ENCODE peak calls at places on chromosomes 2 and 18, in seven cellular contexts. Q is naive thymus-derived CD4-positive, alpha-beta T cell; C is sigmoid colon; F is Panc1; A is K562; O is CD4-positive, alpha-beta T cell; B is heart left ventricle. E is an unnamed sample.

GRCh38 chr2:217218269-217219140 is 358.6 kb upstream of the TNP1 start:
- DNase-seq in O (no peak), F (no peak), C (no peak), Q (no peak), B (no peak), A (peak), E (no peak)

GRCh38 chr2:189347540-189347939 is 93.7 kb upstream of the WDR75 start:
- DNase-seq in B (peak), A (peak), Q (peak), C (no peak), F (no peak), O (peak), E (no peak)

GRCh38 chr2:204583773-204584172 is 38.5 kb downstream of the PARD3B start:
- DNase-seq in Q (no peak), B (no peak), A (no peak), O (no peak), C (no peak), F (no peak), E (no peak)

GRCh38 chr2:134074619-134075018 is 179.3 kb upstream of the MGAT5 start:
- DNase-seq in A (no peak), B (no peak), C (no peak), F (no peak), O (no peak), Q (no peak), E (no peak)

GRCh38 chr2:218282173-218282991 is 9.9 kb downstream of the TMBIM1 start:
- DNase-seq in F (no peak), Q (no peak), O (no peak), B (no peak), A (no peak), C (peak), E (peak)

GRCh38 chr2:184455616-184456015 is 142.7 kb upstream of the ZNF804A start:
- DNase-seq in A (no peak), F (no peak), O (no peak), B (no peak), C (no peak), Q (no peak), E (no peak)

GRCh38 chr2:43333096-43333655 is 106.8 kb upstream of the ZFP36L2 start:
- DNase-seq in C (no peak), O (no peak), B (no peak), A (no peak), F (no peak), Q (no peak), E (no peak)

GRCh38 chr2:7795358-7796199 is 878.4 kb downstream of the RNF144A start:
- DNase-seq in F (no peak), O (no peak), Q (no peak), A (no peak), C (no peak), B (no peak), E (no peak)

GRCh38 chr2:149448315-149448714 is 117.9 kb downstream of the LYPD6 start:
- DNase-seq in B (no peak), C (no peak), F (no peak), O (no peak), A (no peak), Q (no peak), E (no peak)

GRCh38 chr2:46481541-46482193 is 2.3 kb downstream of the TMEM247 start:
- DNase-seq in C (no peak), O (no peak), Q (no peak), A (no peak), F (no peak), B (no peak), E (no peak)

GRCh38 chr2:186349508-186349907 is 136.6 kb upstream of the ZC3H15 start:
- DNase-seq in O (no peak), F (peak), Q (no peak), C (no peak), A (no peak), B (no peak), E (no peak)

GRCh38 chr18:44903327-44903726 is 222.6 kb downstream of the SETBP1 start:
- DNase-seq in F (no peak), Q (no peak), O (no peak), C (no peak), B (no peak), A (no peak), E (no peak)

GRCh38 chr2:99545066-99545465 is 55.2 kb upstream of the REV1 start:
- DNase-seq in B (no peak), F (no peak), A (no peak), O (no peak), C (no peak), Q (no peak), E (no peak)

GRCh38 chr18:51617572-51618260 is 420.2 kb upstream of the MEX3C start:
- DNase-seq in C (no peak), O (no peak), Q (no peak), F (no peak), A (no peak), B (no peak), E (no peak)

GRCh38 chr2:106941372-106941993 is 55.5 kb upstream of the ST6GAL2 start:
- DNase-seq in C (no peak), B (no peak), A (no peak), Q (no peak), O (no peak), F (no peak), E (no peak)

GRCh38 chr2:106948550-106948949 is 62.6 kb upstream of the ST6GAL2 start:
- DNase-seq in O (no peak), C (no peak), F (no peak), B (no peak), A (no peak), Q (no peak), E (no peak)

DNA sequence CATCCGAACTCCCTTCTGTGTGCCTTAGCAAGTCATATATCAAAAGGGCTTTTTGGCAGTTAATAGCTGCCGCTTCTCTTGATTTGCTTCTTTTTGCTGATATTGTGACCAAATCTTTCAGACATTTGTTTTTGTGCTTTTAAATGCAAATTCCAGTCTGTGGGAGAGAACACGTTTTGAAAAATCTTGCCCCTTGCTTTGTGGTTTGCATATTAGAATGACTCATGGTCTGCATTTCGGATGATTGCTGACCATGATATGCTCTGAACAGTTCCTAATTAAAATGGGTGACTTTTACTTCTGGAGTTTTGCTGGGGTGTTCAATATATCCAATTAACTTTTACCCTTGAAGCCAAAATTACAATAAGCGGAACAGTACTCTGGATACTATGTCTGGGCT is 58.3 kb upstream of the ST6GAL2 start:
- DNase-seq in O (no peak), Q (no peak), C (no peak), A (no peak), B (no peak), F (no peak), E (no peak)
- H3K27ac ChIP-seq in O (no peak), Q (no peak), C (no peak), A (no peak), B (no peak), F (no peak), E (no peak)

DNA sequence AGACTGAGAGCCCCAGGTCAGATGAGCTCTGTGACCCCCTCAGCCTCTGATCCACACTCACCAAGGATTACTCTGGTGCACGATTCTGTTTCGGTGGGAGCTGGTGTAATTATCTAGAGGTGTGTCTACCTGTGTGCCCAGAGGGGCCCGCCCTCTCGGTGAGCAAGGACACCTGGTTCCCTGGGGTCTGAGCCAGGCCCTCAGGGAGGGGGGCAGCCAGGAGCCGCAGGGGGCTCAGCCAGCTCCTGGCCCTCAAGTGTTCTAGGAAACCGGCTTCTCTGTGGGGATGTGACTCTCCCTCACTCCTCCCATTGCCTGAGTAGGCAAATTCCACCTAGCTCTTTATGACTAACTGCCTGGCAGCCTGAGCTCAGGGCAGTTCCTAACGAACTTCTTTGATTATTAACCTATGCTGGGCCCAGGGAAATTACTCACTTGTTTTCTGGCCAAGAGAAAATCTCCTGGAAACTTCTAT is 17.4 kb downstream of the AGAP1 start:
- DNase-seq in A (no peak), B (no peak), C (no peak), F (no peak), Q (no peak), O (no peak), E (no peak)
- H3K27ac ChIP-seq in A (no peak), B (no peak), C (no peak), F (peak), Q (no peak), O (no peak), E (no peak)

GRCh38 chr2:152433814-152434213 is 98.8 kb downstream of the FMNL2 start:
- DNase-seq in O (no peak), C (no peak), F (no peak), B (no peak), A (no peak), Q (no peak), E (no peak)

GRCh38 chr2:152432206-152432653 is 97.3 kb downstream of the FMNL2 start:
- DNase-seq in Q (no peak), O (no peak), F (no peak), A (no peak), B (peak), C (no peak), E (no peak)

GRCh38 chr2:152433289-152433688 is 98.3 kb downstream of the FMNL2 start:
- DNase-seq in Q (no peak), F (no peak), B (no peak), O (no peak), C (no peak), A (no peak), E (no peak)

GRCh38 chr2:152432765-152433164 is 97.8 kb downstream of the FMNL2 start:
- DNase-seq in B (no peak), O (no peak), A (no peak), C (no peak), F (no peak), Q (no peak), E (no peak)

GRCh38 chr2:152431370-152432098 is 96.6 kb downstream of the FMNL2 start:
- DNase-seq in A (no peak), Q (no peak), B (no peak), F (no peak), O (no peak), C (no peak), E (no peak)
- H3K27ac ChIP-seq in A (no peak), Q (no peak), B (peak), F (no peak), O (no peak), C (no peak), E (peak)

DNA sequence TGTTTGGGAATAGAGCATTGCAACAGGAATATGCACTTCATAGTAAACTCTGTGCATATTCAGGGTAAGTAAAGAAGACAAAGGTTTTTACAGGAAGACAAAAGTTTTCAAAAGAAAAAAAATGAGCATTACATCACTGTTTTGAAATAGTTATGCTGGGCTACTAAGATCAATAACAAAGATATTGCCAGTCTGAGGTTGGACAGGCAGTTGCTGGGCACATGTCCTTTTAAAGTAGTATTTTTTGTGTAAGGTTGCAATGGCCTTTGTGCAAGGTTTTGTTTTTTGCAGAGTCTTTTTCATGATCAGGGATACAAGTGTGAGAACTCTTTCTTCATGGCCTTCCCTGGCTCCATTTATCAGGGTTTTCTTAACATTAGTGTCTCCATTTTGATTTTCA is 16.2 kb downstream of the IL1B start:
- DNase-seq in O (no peak), B (no peak), A (no peak), Q (no peak), C (no peak), F (no peak), E (no peak)
- H3K27ac ChIP-seq in O (no peak), B (no peak), A (no peak), Q (no peak), C (no peak), F (no peak), E (no peak)

DNA sequence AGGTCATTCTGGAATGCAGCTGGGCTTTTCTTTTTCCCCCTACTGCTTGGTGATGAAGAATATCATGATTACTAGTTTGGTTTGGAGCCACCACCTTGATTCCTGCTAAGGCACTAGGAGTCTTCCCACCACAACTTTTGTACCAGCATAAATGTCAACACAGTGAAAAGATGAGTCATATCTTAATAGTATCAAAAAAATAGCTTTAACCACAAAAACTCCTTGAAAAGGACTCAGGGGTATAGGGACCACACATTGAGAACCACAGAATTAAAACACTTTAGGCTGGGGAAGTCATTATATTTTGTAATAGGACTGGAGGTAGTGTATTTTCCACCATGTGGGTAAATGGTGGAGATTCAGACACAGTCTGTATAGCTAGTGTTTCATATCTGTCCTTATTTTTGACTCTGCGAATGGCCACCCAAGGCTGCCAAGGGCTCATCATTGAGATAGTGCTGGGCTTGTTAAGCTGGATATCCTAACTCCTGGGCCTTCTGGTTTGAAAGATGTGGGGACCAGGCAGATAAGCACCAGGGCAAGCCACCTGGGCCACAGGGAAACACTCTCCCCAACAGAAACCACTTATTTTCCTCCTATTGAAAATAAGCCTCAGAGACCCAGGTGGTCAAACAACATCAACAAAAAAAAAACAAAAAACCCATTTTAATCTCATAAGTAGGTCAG is 19.1 kb upstream of the FHL2 start:
- DNase-seq in C (no peak), F (no peak), A (peak), Q (no peak), O (no peak), B (no peak), E (no peak)
- H3K27ac ChIP-seq in C (no peak), F (peak), A (peak), Q (no peak), O (no peak), B (no peak), E (no peak)

GRCh38 chr18:77114070-77114563 is 18.5 kb downstream of the MBP start:
- DNase-seq in B (no peak), A (no peak), O (no peak), F (no peak), Q (no peak), C (no peak), E (no peak)
- H3K27ac ChIP-seq in B (peak), A (no peak), O (peak), F (peak), Q (peak), C (peak), E (no peak)

GRCh38 chr2:23286031-23286764 is 98.8 kb upstream of the KLHL29 start:
- DNase-seq in B (no peak), C (no peak), Q (no peak), A (no peak), F (no peak), O (no peak), E (no peak)

GRCh38 chr2:23285076-23285795 is 99.7 kb upstream of the KLHL29 start:
- DNase-seq in C (no peak), A (no peak), B (no peak), Q (no peak), F (no peak), O (no peak), E (no peak)

GRCh38 chr2:23289671-23290070 is 95.3 kb upstream of the KLHL29 start:
- DNase-seq in Q (no peak), F (no peak), B (no peak), C (no peak), A (no peak), O (no peak), E (no peak)

GRCh38 chr2:23287250-23287704 is 97.7 kb upstream of the KLHL29 start:
- DNase-seq in B (peak), F (no peak), C (peak), O (no peak), A (no peak), Q (no peak), E (no peak)

DNA sequence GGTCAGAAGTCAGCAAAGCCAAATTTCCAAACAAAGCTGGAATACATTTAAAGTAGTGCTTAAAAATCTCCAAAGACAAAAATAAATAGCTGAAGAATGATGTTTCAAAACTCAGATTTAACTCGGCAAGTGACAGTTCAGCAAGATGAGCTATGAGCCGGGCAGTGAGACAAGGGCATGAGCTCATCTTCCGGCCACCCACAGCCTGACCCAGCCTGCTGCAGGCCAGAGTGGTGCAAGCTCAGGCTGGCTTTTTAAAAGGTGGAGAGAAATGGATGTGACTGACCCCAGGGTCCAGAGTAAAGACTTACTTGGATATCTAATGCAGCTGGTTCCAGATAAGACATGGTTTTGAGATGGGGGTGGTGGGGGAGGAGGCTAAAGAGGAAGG is 98.2 kb upstream of the KLHL29 start:
- DNase-seq in A (no peak), Q (no peak), B (peak), C (peak), F (no peak), O (no peak), E (peak)
- H3K27ac ChIP-seq in A (no peak), Q (no peak), B (peak), C (peak), F (no peak), O (no peak), E (no peak)

GRCh38 chr2:24875901-24876300 is 44.1 kb downstream of the ADCY3 start:
- DNase-seq in Q (no peak), F (no peak), A (no peak), B (no peak), C (no peak), O (no peak), E (no peak)
- H3K27ac ChIP-seq in Q (no peak), F (no peak), A (no peak), B (no peak), C (no peak), O (no peak), E (no peak)

GRCh38 chr2:75390184-75390583 is 170.6 kb downstream of the EVA1A start:
- DNase-seq in A (no peak), F (no peak), Q (no peak), O (no peak), C (no peak), B (no peak), E (no peak)
- H3K27ac ChIP-seq in A (no peak), F (no peak), Q (no peak), O (no peak), C (no peak), B (no peak), E (no peak)

GRCh38 chr2:181309161-181309560 is 148.0 kb upstream of the ITGA4 start:
- DNase-seq in F (no peak), C (no peak), Q (no peak), O (no peak), A (no peak), B (no peak), E (no peak)

GRCh38 chr2:181305151-181306123 is 151.7 kb upstream of the ITGA4 start:
- DNase-seq in B (peak), F (no peak), A (no peak), C (no peak), Q (peak), O (peak), E (no peak)

GRCh38 chr2:181307203-181307991 is 149.8 kb upstream of the ITGA4 start:
- DNase-seq in O (no peak), F (no peak), Q (no peak), A (no peak), C (no peak), B (no peak), E (no peak)

GRCh38 chr2:181308731-181309130 is 148.5 kb upstream of the ITGA4 start:
- DNase-seq in C (no peak), Q (no peak), B (no peak), F (no peak), A (no peak), O (no peak), E (no peak)

GRCh38 chr2:181306785-181307184 is 150.4 kb upstream of the ITGA4 start:
- DNase-seq in A (no peak), C (no peak), O (no peak), B (no peak), Q (peak), F (no peak), E (no peak)
- H3K27ac ChIP-seq in A (no peak), C (no peak), O (peak), B (peak), Q (peak), F (no peak), E (no peak)